ENCODE peak calls at places on chromosomes 3 and 15, in ten cellular contexts. E, O, W, R, L, I, P, T, X and N are unnamed samples. For H4K20me1, the result is how much of the 10 kb centered on the place peaks cover.

GRCh38 chr15:98872777-98873176 is 134.8 kb downstream of the PGPEP1L start:
- DNase-seq in E (no peak), O (no peak), W (peak), R (no peak), L (peak), I (peak), P (no peak), T (no peak), X (no peak), N (no peak)

GRCh38 chr15:55221090-55222011 is 24.6 kb upstream of the RSL24D1 start:
- DNase-seq in E (no peak), O (no peak), W (peak), R (peak), L (peak), I (peak), P (no peak), T (no peak), X (peak), N (peak)

GRCh38 chr3:37075955-37076354 is 82.6 kb downstream of the MLH1 start:
- DNase-seq in E (no peak), O (no peak), W (no peak), R (peak), L (no peak), I (no peak), P (no peak), T (no peak), X (no peak), N (no peak)

GRCh38 chr3:187738089-187738399 is 7.2 kb downstream of the BCL6 start:
- DNase-seq in E (no peak), O (no peak), W (no peak), R (no peak), L (no peak), I (no peak), P (no peak), T (no peak), X (no peak), N (no peak)

GRCh38 chr3:29494305-29495036 is 213.6 kb downstream of the RBMS3 start:
- DNase-seq in E (no peak), O (no peak), W (peak), R (peak), L (no peak), I (no peak), P (no peak), T (peak), X (no peak), N (no peak)

GRCh38 chr3:112773864-112774263 is 72.8 kb downstream of the CD200R1L start:
- DNase-seq in E (no peak), O (no peak), W (no peak), R (no peak), L (peak), I (peak), P (no peak), T (no peak), X (peak), N (peak)

GRCh38 chr3:126994661-126995161 is 11.8 kb downstream of the PLXNA1 start:
- DNase-seq in E (no peak), O (no peak), W (no peak), R (no peak), L (no peak), I (no peak), P (no peak), T (no peak), X (no peak), N (no peak)

GRCh38 chr3:161273589-161274218 is 52.6 kb downstream of the NMD3 start:
- DNase-seq in E (peak), O (peak), W (peak), R (peak), L (peak), I (no peak), P (peak), T (peak), X (no peak), N (peak)

GRCh38 chr3:58526124-58526957 is 10.6 kb downstream of the ACOX2 start:
- DNase-seq in E (no peak), O (no peak), W (peak), R (peak), L (peak), I (peak), P (no peak), T (no peak), X (peak), N (no peak)

GRCh38 chr3:59240856-59241255 is 191.0 kb upstream of the CFAP20DC start:
- DNase-seq in E (no peak), O (no peak), W (peak), R (no peak), L (peak), I (no peak), P (no peak), T (no peak), X (no peak), N (no peak)

GRCh38 chr15:36359286-36359685 is 220.1 kb upstream of the CDIN1 start:
- DNase-seq in E (no peak), O (no peak), W (no peak), R (no peak), L (no peak), I (no peak), P (no peak), T (no peak), X (no peak), N (no peak)

GRCh38 chr3:73448041-73448440 is 176.7 kb downstream of the PDZRN3 start:
- DNase-seq in E (no peak), O (no peak), W (peak), R (no peak), L (no peak), I (no peak), P (no peak), T (no peak), X (peak), N (no peak)

GRCh38 chr3:87468938-87469337 is 192.6 kb upstream of the POU1F1 start:
- DNase-seq in E (no peak), O (no peak), W (peak), R (no peak), L (peak), I (no peak), P (no peak), T (no peak), X (peak), N (no peak)

GRCh38 chr15:39455502-39455991 is 125.3 kb upstream of the THBS1 start:
- DNase-seq in E (peak), O (no peak), W (peak), R (peak), L (peak), I (no peak), P (no peak), T (peak), X (peak), N (no peak)

GRCh38 chr3:23201154-23201838 is 1.8 kb upstream of the UBE2E2 start:
- DNase-seq in E (peak), O (no peak), W (no peak), R (no peak), L (no peak), I (no peak), P (no peak), T (no peak), X (no peak), N (no peak)

GRCh38 chr3:71130516-71131384 is 452.8 kb downstream of the FOXP1 start:
- DNase-seq in E (peak), O (peak), W (peak), R (peak), L (peak), I (peak), P (peak), T (no peak), X (peak), N (peak)

GRCh38 chr15:48520376-48521155 is 124.9 kb downstream of the FBN1 start:
- DNase-seq in E (peak), O (peak), W (no peak), R (no peak), L (peak), I (no peak), P (no peak), T (no peak), X (no peak), N (no peak)

GRCh38 chr15:73323956-73324355 is 44.8 kb downstream of the HCN4 start:
- DNase-seq in E (no peak), O (no peak), W (no peak), R (no peak), L (no peak), I (no peak), P (no peak), T (no peak), X (no peak), N (no peak)

GRCh38 chr3:170776887-170777551 is 93.0 kb downstream of the RPL22L1 start:
- DNase-seq in E (peak), O (no peak), W (no peak), R (no peak), L (no peak), I (no peak), P (no peak), T (no peak), X (no peak), N (no peak)

GRCh38 chr3:170780471-170780870 is 89.5 kb downstream of the RPL22L1 start:
- DNase-seq in E (no peak), O (no peak), W (no peak), R (no peak), L (no peak), I (no peak), P (no peak), T (no peak), X (no peak), N (no peak)

GRCh38 chr3:170778240-170779217 is 91.5 kb downstream of the RPL22L1 start:
- DNase-seq in E (peak), O (no peak), W (no peak), R (no peak), L (no peak), I (no peak), P (no peak), T (no peak), X (no peak), N (no peak)

GRCh38 chr3:170784406-170784805 is 85.6 kb downstream of the RPL22L1 start:
- DNase-seq in E (no peak), O (no peak), W (no peak), R (no peak), L (no peak), I (no peak), P (no peak), T (no peak), X (no peak), N (no peak)

DNA sequence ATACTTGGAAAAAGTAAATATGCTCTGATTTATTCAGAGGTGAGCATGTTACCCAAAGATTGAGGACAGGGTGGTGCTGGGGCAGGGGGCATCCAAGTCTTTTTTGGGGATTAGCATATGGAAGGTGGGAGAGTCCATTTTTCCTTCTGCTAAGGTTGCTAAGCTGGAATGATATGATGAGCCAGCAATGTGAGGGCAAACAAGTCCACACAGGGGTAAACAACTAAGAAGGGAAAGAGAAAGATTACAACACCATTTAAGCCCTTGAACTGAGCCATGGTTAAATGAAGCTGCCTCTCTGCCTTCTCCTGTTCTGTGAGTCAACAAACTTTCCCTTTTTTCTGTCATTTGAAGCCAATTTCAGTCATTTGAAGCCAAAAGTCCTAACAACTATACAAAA is 89.0 kb downstream of the RPL22L1 start:
- DNase-seq in E (no peak), O (no peak), W (peak), R (peak), L (no peak), I (no peak), P (no peak), T (no peak), X (no peak), N (no peak)
- H3K4me3 ChIP-seq in E (no peak), O (no peak), W (no peak), R (no peak), L (no peak), I (no peak), P (no peak), T (no peak), X (no peak), N (no peak)

DNA sequence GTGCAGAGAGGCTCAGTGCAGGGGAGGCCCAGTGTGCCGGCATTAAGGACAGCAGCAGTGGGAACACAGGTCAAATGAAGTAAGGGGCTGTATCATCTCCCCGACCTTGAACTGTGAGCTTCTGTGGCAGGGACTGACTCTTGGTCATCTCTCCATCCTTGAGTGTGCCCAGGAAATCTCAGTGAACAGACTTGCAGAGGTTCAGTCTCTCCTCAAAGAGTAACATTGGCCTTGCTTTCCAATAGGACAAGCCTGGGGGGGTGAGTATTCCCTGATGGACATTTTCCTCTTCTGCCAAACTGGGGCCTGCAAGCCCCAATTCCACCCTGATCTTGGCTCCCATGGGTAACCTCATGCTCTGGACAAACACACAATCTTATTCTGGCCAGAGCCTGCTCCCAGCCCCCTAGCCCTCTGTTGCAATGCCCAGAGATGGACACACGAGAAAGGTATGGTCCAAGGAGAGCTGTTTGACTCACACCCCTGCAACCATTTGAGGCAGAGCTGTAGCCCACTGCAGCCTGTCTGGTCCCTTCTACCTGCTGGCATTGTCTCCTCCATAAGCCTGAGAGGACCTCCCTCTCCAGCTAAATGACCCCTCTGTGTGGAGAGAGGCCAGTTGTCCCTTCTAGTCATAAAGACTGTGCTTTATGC is 50.9 kb downstream of the TLE3 start:
- DNase-seq in E (no peak), O (no peak), W (no peak), R (no peak), L (no peak), I (no peak), P (no peak), T (no peak), X (no peak), N (no peak)
- H4K20me1 ChIP-seq in E (under half), O (under half), W (under half), R (under half), L (under half), I (under half), P (under half), T (under half), X (under half), N (under half)

GRCh38 chr15:74956648-74957300 is at the start of gene RPP25:
- DNase-seq in E (peak), O (peak), W (peak), R (peak), L (peak), I (peak), P (no peak), T (peak), X (peak), N (peak)

GRCh38 chr15:74955017-74955416 is 1.6 kb downstream of the RPP25 start:
- DNase-seq in E (no peak), O (no peak), W (no peak), R (no peak), L (no peak), I (no peak), P (no peak), T (peak), X (no peak), N (no peak)

GRCh38 chr15:74957301-74958035 is 896 bp upstream of the RPP25 start:
- DNase-seq in E (no peak), O (peak), W (peak), R (no peak), L (no peak), I (no peak), P (no peak), T (no peak), X (no peak), N (no peak)

GRCh38 chr15:74954515-74954914 is 2.1 kb downstream of the RPP25 start:
- DNase-seq in E (peak), O (peak), W (peak), R (peak), L (no peak), I (no peak), P (no peak), T (peak), X (peak), N (no peak)

DNA sequence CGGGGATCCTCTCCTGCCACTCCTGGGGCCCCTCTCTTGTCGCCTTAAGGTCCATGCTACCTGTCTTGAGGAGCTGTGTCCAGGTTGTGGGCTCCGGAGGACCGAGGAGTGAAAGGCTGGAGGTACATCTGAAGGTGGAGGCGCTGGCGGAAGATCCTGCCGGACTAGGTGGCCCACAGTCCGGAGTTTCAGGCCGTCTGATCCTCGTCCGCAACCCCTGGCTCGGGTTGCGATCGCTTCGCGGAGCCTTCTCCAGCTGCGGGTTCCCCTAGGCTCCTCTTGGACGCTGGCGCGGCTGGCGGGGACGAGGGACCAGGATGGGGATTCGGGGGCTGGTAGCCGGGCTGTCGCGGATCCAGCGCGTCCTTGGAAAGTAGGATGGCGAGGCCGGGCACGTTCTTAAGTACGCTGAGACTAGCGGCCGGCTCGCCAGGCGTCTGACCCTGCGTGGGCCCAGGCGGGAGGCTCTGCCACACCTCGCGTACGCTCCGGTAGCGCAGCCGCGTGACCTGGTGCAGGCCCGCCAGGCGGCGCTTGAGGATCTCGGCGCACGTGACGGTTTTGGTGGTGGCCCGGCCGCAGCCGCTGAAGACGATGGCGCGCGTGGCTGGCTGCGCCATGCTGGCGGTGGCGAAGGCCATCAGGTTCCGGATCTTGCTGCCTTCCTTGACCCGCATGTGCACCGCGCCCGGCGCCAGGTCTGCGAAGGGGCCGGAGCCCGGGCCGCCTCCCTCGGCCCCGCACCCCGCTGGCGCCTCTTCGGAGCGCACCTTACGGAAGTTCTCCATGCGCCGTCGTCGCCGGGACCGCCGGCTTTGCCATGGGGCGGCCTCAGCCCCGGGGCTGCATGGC is 550 bp downstream of the RPP25 start:
- DNase-seq in E (peak), O (peak), W (peak), R (peak), L (no peak), I (peak), P (no peak), T (peak), X (peak), N (peak)
- H3K4me3 ChIP-seq in E (peak), O (peak), W (peak), R (peak), L (peak), I (peak), P (no peak), T (peak), X (peak), N (peak)

GRCh38 chr3:52262447-52262846 is 16.0 kb downstream of the WDR82 start:
- DNase-seq in E (no peak), O (no peak), W (no peak), R (no peak), L (no peak), I (no peak), P (no peak), T (no peak), X (no peak), N (no peak)

GRCh38 chr3:52257911-52258310 is 12.4 kb downstream of the PPM1M start:
- DNase-seq in E (no peak), O (no peak), W (no peak), R (no peak), L (no peak), I (no peak), P (no peak), T (no peak), X (peak), N (no peak)

GRCh38 chr3:52256622-52257021 is 11.1 kb downstream of the PPM1M start:
- DNase-seq in E (no peak), O (no peak), W (no peak), R (no peak), L (no peak), I (no peak), P (no peak), T (no peak), X (no peak), N (no peak)

GRCh38 chr3:52259448-52259847 is 13.9 kb downstream of the PPM1M start:
- DNase-seq in E (no peak), O (no peak), W (no peak), R (no peak), L (no peak), I (no peak), P (no peak), T (no peak), X (no peak), N (no peak)

GRCh38 chr3:52259035-52259434 is 13.5 kb downstream of the PPM1M start:
- DNase-seq in E (no peak), O (no peak), W (peak), R (no peak), L (no peak), I (no peak), P (no peak), T (no peak), X (no peak), N (no peak)
- H4K20me1 ChIP-seq in E (under half), O (under half), W (under half), R (under half), L (under half), I (under half), P (half or more), T (under half), X (half or more), N (under half)

DNA sequence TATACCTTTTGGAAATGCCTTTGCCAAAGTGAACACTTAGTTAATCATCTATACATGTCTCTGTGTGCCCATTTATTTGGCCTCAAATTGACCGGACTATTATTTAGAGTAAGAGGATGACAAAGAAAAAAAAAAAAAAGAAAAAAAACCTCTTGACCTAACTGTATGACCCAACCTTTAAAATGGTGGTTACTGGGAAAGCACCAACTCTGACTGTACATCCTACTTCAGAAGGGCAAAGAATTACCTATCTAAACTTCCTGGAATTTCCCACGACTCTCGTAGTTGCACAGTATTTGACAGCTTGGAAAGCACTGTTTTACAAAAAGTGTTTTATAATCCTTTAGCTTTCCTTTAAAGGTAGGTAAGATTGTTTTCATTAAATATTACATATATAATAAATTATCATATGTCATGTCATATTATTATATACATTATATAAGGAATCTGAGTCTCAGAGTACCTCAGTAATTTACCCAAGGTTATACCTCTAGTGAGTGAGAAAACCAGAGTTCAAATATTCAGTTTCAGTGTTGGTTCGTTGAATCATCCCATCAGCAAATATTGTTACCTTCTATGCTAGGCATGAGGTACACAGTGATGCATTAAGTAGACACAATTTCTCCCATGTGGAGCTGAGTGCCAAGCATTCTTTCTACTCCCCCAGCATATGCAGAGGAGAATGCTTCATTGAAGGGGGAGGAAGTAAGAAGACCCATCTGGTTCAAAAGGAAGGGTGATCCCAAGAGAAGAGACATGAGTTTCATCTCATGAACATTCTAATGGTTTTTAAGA is 5.0 kb downstream of the BCL2A1 start:
- DNase-seq in E (no peak), O (no peak), W (no peak), R (no peak), L (peak), I (no peak), P (no peak), T (no peak), X (peak), N (no peak)
- H3K4me3 ChIP-seq in E (no peak), O (no peak), W (no peak), R (no peak), L (peak), I (no peak), P (no peak), T (no peak), X (no peak), N (no peak)